ENCODE peak calls at places on chromosomes 7 and 10, in five cellular contexts. I, B, U, C and S are unnamed samples.

GRCh38 chr10:99872367-99873162 is 90.1 kb downstream of the ABCC2 start:
- DNase-seq in I (no peak), B (peak; percentile 77), U (no peak), C (no peak), S (peak; percentile 33)

GRCh38 chr10:122112625-122113160 is 123.7 kb downstream of the TACC2 start:
- DNase-seq in I (no peak), B (peak; percentile 92), U (peak; percentile 80), C (no peak), S (peak; percentile 53)

GRCh38 chr10:113927440-113927839 is 73.0 kb downstream of the NHLRC2 start:
- DNase-seq in I (no peak), B (no peak), U (peak; percentile 43), C (no peak), S (no peak)

GRCh38 chr10:86976362-86977056 is 8.2 kb downstream of the ADIRF start:
- DNase-seq in I (no peak), B (no peak), U (no peak), C (no peak), S (no peak)

GRCh38 chr10:16594106-16594505 is 72.4 kb upstream of the C1QL3 start:
- DNase-seq in I (no peak), B (no peak), U (no peak), C (no peak), S (no peak)

GRCh38 chr7:129713544-129713943 is 102.0 kb downstream of the NRF1 start:
- DNase-seq in I (no peak), B (no peak), U (no peak), C (no peak), S (no peak)

GRCh38 chr10:10160821-10161312 is 856.8 kb upstream of the CELF2 start:
- DNase-seq in I (no peak), B (no peak), U (no peak), C (no peak), S (no peak)

GRCh38 chr10:96337106-96337505 is 21.7 kb downstream of the OPALIN start:
- DNase-seq in I (no peak), B (no peak), U (no peak), C (no peak), S (no peak)

GRCh38 chr7:98913612-98914011 is 35.3 kb downstream of the TRRAP start:
- DNase-seq in I (no peak), B (peak; percentile 6), U (no peak), C (no peak), S (no peak)

GRCh38 chr10:132851451-132851850 is 65.5 kb upstream of the NKX6-2 start:
- DNase-seq in I (no peak), B (no peak), U (peak; percentile 12), C (no peak), S (no peak)

GRCh38 chr7:11315687-11316258 is 342.1 kb downstream of the PHF14 start:
- DNase-seq in I (no peak), B (no peak), U (no peak), C (no peak), S (no peak)

GRCh38 chr10:86439544-86439943 is 72.9 kb upstream of the GRID1 start:
- DNase-seq in I (no peak), B (peak; percentile 67), U (peak; percentile 45), C (peak; percentile 12), S (no peak)

GRCh38 chr10:127278001-127278400 is 81.6 kb upstream of the INSYN2A start:
- DNase-seq in I (no peak), B (no peak), U (no peak), C (no peak), S (peak; percentile 59)

GRCh38 chr10:130491698-130492050 is 355.5 kb downstream of the GLRX3 start:
- DNase-seq in I (no peak), B (no peak), U (no peak), C (no peak), S (no peak)

GRCh38 chr7:45596665-45597095 is 22.5 kb downstream of the ADCY1 start:
- DNase-seq in I (no peak), B (no peak), U (no peak), C (no peak), S (no peak)

GRCh38 chr7:103811997-103812396 is 177.5 kb downstream of the RELN start:
- DNase-seq in I (no peak), B (no peak), U (peak; percentile 21), C (no peak), S (no peak)

GRCh38 chr10:11616021-11616420 is 4.6 kb upstream of the USP6NL start:
- DNase-seq in I (no peak), B (no peak), U (no peak), C (no peak), S (no peak)

GRCh38 chr7:4709187-4709586 is 27.1 kb downstream of the FOXK1 start:
- DNase-seq in I (no peak), B (no peak), U (no peak), C (no peak), S (no peak)

GRCh38 chr7:47580811-47581331 is 1.0 kb downstream of the TNS3 start:
- DNase-seq in I (no peak), B (peak; percentile 30), U (no peak), C (no peak), S (no peak)

GRCh38 chr7:134649231-134649775 is 2.6 kb downstream of the BPGM start:
- DNase-seq in I (no peak), B (no peak), U (no peak), C (no peak), S (no peak)

GRCh38 chr10:35640951-35641429 is 1.1 kb downstream of the FZD8 start:
- DNase-seq in I (no peak), B (peak; percentile 80), U (peak; percentile 69), C (no peak), S (peak; percentile 71)

GRCh38 chr10:51367120-51367519 is 292.8 kb downstream of the PRKG1 start:
- DNase-seq in I (no peak), B (no peak), U (no peak), C (no peak), S (no peak)

GRCh38 chr7:148987010-148987750 is 41.1 kb downstream of the PDIA4 start:
- DNase-seq in I (peak; percentile 39), B (peak; percentile 83), U (peak; percentile 89), C (peak; percentile 43), S (peak; percentile 92)